ENCODE peak calls at places on chromosome 1, in ten cellular contexts. X is T-helper 1 cell, B is NB4, Z is heart left ventricle, I is bronchial epithelial cell, Y is left lung, L is germinal center, H is WTC11, C is HTR-8/SVneo, G is cardiac fibroblast. D is an unnamed sample.

GRCh38 chr1:86487805-86488141 is 19.0 kb downstream of the CLCA1 start:
- DNase-seq in H (no peak), G (no peak), X (no peak), L (no peak), Y (no peak), B (no peak), I (no peak), C (no peak), Z (no peak), D (no peak)

GRCh38 chr1:67696708-67697107 is 11.7 kb downstream of the GADD45A start:
- DNase-seq in G (no peak), H (no peak), B (no peak), L (no peak), I (no peak), X (no peak), Y (no peak), C (no peak), Z (no peak), D (no peak)

GRCh38 chr1:228379666-228380065 is 27.0 kb downstream of the TRIM11 start:
- DNase-seq in Y (peak), B (no peak), Z (peak), G (no peak), L (no peak), X (no peak), H (no peak), I (no peak), C (no peak), D (no peak)

GRCh38 chr1:14254184-14254583 is 344.3 kb upstream of the KAZN start:
- DNase-seq in Z (no peak), G (peak), Y (no peak), X (no peak), B (peak), H (no peak), I (no peak), C (no peak), L (peak), D (no peak)

GRCh38 chr1:53638641-53639035 is 100.3 kb downstream of the GLIS1 start:
- DNase-seq in C (no peak), H (peak), G (no peak), B (peak), Y (peak), L (no peak), Z (peak), I (no peak), X (no peak), D (no peak)

GRCh38 chr1:180778782-180779398 is 133.8 kb upstream of the KIAA1614 start:
- DNase-seq in L (peak), I (peak), G (peak), X (no peak), Z (no peak), H (peak), C (peak), Y (no peak), B (no peak), D (no peak)

GRCh38 chr1:234925440-234926251 is 203.0 kb downstream of the TOMM20 start:
- DNase-seq in Y (no peak), C (peak), I (peak), H (no peak), G (peak), L (no peak), B (no peak), X (peak), Z (no peak), D (peak)

GRCh38 chr1:42939216-42939615 is 19.5 kb downstream of the SLC2A1 start:
- DNase-seq in B (no peak), L (no peak), Z (no peak), I (no peak), H (no peak), X (no peak), Y (peak), G (no peak), C (no peak), D (no peak)

GRCh38 chr1:10920063-10920626 is 92.3 kb upstream of the TARDBP start:
- DNase-seq in L (no peak), B (no peak), H (no peak), Z (peak), G (no peak), C (no peak), Y (no peak), I (peak), X (no peak), D (no peak)

GRCh38 chr1:21550097-21550496 is 40.9 kb downstream of the ALPL start:
- DNase-seq in C (no peak), L (no peak), H (no peak), Z (no peak), B (peak), G (no peak), Y (no peak), I (no peak), X (no peak), D (no peak)

GRCh38 chr1:152078831-152079549 is 9.9 kb downstream of the TCHHL1 start:
- DNase-seq in Z (peak), X (no peak), B (no peak), Y (no peak), I (no peak), H (no peak), C (no peak), L (no peak), G (no peak), D (no peak)

GRCh38 chr1:46747683-46748288 is 28.9 kb upstream of the EFCAB14 start:
- DNase-seq in I (peak), L (no peak), H (peak), Y (no peak), Z (no peak), G (peak), B (peak), C (peak), X (no peak), D (peak)

GRCh38 chr1:156945881-156946661 is 25.6 kb downstream of the LRRC71 start:
- DNase-seq in H (no peak), C (no peak), I (peak), Z (no peak), G (no peak), X (no peak), B (no peak), L (no peak), Y (no peak), D (no peak)

GRCh38 chr1:41370756-41371420 is 9.7 kb downstream of the FOXO6 start:
- DNase-seq in Z (no peak), I (no peak), B (no peak), C (no peak), H (no peak), L (no peak), G (no peak), Y (no peak), X (no peak), D (no peak)

GRCh38 chr1:100835866-100836842 is 58.5 kb downstream of the EXTL2 start:
- DNase-seq in C (no peak), L (no peak), G (no peak), B (no peak), H (no peak), Y (no peak), Z (no peak), X (no peak), I (peak), D (no peak)